ENCODE peak calls at places on chromosomes 16 and 17, in seven cellular contexts. T, U, Y, L, W, Z and F are unnamed samples.

GRCh38 chr16:25030420-25031131 is 15.4 kb upstream of the ARHGAP17 start:
- DNase-seq in T (no peak), U (no peak), Y (no peak), L (no peak), W (no peak), Z (no peak), F (no peak)

GRCh38 chr17:75154195-75155106 is at the start of gene JPT1:
- DNase-seq in T (peak), U (peak), Y (peak), L (peak), W (peak), Z (peak), F (peak)

GRCh38 chr17:71850792-71851191 is 270.0 kb upstream of the SOX9 start:
- DNase-seq in T (no peak), U (no peak), Y (no peak), L (no peak), W (no peak), Z (no peak), F (no peak)

GRCh38 chr16:50498756-50499155 is 49.4 kb upstream of the NKD1 start:
- DNase-seq in T (no peak), U (no peak), Y (peak), L (no peak), W (no peak), Z (no peak), F (peak)

GRCh38 chr16:12229759-12230594 is 253.4 kb downstream of the SNX29 start:
- DNase-seq in T (no peak), U (no peak), Y (no peak), L (no peak), W (no peak), Z (no peak), F (no peak)

GRCh38 chr16:48366165-48367093 is 18.8 kb downstream of the SIAH1 start:
- DNase-seq in T (peak), U (no peak), Y (peak), L (no peak), W (no peak), Z (peak), F (peak)

GRCh38 chr16:58345574-58346354 is 46.5 kb upstream of the GINS3 start:
- DNase-seq in T (peak), U (no peak), Y (no peak), L (no peak), W (no peak), Z (no peak), F (no peak)

GRCh38 chr17:64682261-64683181 is 20.4 kb upstream of the SMURF2 start:
- DNase-seq in T (no peak), U (no peak), Y (no peak), L (no peak), W (no peak), Z (no peak), F (no peak)

GRCh38 chr16:49216593-49216992 is 65.0 kb downstream of the CBLN1 start:
- DNase-seq in T (no peak), U (no peak), Y (no peak), L (no peak), W (no peak), Z (no peak), F (no peak)

GRCh38 chr17:78121801-78122220 is 6.7 kb downstream of the TMC6 start:
- DNase-seq in T (no peak), U (no peak), Y (no peak), L (no peak), W (no peak), Z (no peak), F (no peak)

GRCh38 chr17:1769826-1770477 is 8.1 kb downstream of the SERPINF1 start:
- DNase-seq in T (no peak), U (no peak), Y (no peak), L (no peak), W (no peak), Z (no peak), F (no peak)

GRCh38 chr17:46182961-46183360 is 10.3 kb downstream of the KANSL1 start:
- DNase-seq in T (peak), U (no peak), Y (no peak), L (no peak), W (no peak), Z (no peak), F (no peak)

GRCh38 chr16:66551362-66551761 is 1.0 kb upstream of the CKLF start:
- DNase-seq in T (peak), U (peak), Y (no peak), L (no peak), W (no peak), Z (no peak), F (peak)

GRCh38 chr17:44599298-44600175 is 42.3 kb downstream of the FZD2 start:
- DNase-seq in T (no peak), U (peak), Y (peak), L (peak), W (peak), Z (peak), F (peak)

GRCh38 chr16:84932691-84933090 is 78.6 kb downstream of the ZDHHC7 start:
- DNase-seq in T (no peak), U (no peak), Y (no peak), L (no peak), W (no peak), Z (no peak), F (no peak)
- H3K27ac ChIP-seq in T (no peak), U (no peak), Y (peak), L (no peak), W (no peak), Z (no peak), F (peak)

DNA sequence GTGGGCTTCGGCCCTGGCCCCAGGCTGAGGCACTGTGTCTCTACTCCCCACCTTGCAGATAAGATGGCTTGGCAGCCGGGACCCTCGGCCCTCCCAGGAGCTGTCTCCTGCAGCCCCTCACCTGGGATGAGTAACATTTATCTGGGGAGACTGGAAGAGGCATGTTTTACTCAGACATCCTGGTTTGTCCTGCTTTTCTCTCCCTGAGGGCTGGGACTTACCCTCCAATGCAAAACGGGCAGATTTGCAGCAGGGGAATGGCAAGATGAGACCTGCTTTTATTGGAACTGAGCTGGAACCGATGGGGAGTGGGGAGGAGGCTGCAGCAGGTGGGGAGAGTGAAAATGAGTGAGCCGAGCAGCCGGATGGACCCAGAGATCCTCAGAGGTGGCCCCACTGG is 27.3 kb upstream of the UBE2G1 start:
- DNase-seq in T (no peak), U (no peak), Y (no peak), L (no peak), W (no peak), Z (no peak), F (no peak)
- H3K27ac ChIP-seq in T (no peak), U (no peak), Y (no peak), L (no peak), W (no peak), Z (no peak), F (no peak)

GRCh38 chr17:61410555-61411089 is 11.0 kb downstream of the TBX2 start:
- DNase-seq in T (peak), U (peak), Y (peak), L (peak), W (peak), Z (peak), F (peak)
- H3K27ac ChIP-seq in T (no peak), U (peak), Y (peak), L (peak), W (no peak), Z (peak), F (peak)

DNA sequence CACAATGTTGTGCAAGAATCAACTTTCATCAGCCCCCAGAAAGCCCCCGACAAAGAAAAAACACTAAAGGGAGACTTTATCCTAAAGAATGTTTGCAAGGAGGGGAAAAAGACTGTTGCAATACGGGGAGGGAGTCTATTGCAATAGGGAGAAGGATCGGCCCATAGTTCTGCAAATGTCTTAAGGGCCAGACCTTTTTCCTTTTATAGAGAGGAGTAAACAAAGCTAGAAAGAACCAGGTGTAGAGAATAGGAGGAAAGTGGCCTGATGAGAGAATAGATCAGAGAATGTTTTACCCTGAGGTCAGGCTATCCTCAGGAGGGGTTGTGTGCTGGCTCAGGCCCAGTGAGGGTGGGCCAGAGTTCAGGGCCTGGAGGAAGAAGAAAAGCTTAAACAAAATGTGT is 8.7 kb upstream of the CAVIN1 start:
- DNase-seq in T (no peak), U (no peak), Y (no peak), L (no peak), W (no peak), Z (no peak), F (no peak)
- H3K27ac ChIP-seq in T (no peak), U (no peak), Y (no peak), L (no peak), W (no peak), Z (no peak), F (no peak)

GRCh38 chr17:42568341-42569111 is 1.6 kb downstream of the MLX start:
- DNase-seq in T (no peak), U (no peak), Y (no peak), L (no peak), W (no peak), Z (no peak), F (no peak)

GRCh38 chr17:42577140-42577531 is 393 bp downstream of the PSMC3IP start:
- DNase-seq in T (no peak), U (no peak), Y (no peak), L (no peak), W (peak), Z (no peak), F (no peak)

GRCh38 chr17:42571435-42572225 is 4.7 kb downstream of the MLX start:
- DNase-seq in T (no peak), U (peak), Y (no peak), L (no peak), W (no peak), Z (peak), F (no peak)

GRCh38 chr17:42574463-42574862 is 3.1 kb downstream of the PSMC3IP start:
- DNase-seq in T (no peak), U (no peak), Y (no peak), L (no peak), W (no peak), Z (no peak), F (no peak)

DNA sequence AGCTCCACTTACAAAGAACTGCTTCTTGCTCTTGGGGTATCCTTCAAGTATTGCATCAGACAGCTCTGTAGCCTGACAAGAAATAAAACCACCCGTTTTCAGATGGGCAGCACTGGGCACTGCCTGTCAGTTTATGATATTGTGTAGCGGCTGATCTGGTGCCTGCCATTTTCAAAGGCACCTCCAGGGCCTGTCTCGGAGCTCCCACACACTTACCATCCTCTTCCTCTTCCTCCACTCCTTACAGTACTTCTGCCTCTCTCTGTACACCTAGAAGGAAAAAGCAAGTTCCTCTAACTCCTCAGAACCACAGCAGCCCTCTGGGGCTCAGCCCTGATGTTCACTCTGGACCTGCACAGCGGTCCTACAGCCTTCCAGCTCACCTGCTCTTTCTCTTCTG is 4.4 kb downstream of the PSMC3IP start:
- DNase-seq in T (no peak), U (no peak), Y (no peak), L (no peak), W (no peak), Z (no peak), F (no peak)
- H3K27ac ChIP-seq in T (no peak), U (no peak), Y (no peak), L (peak), W (no peak), Z (peak), F (no peak)

DNA sequence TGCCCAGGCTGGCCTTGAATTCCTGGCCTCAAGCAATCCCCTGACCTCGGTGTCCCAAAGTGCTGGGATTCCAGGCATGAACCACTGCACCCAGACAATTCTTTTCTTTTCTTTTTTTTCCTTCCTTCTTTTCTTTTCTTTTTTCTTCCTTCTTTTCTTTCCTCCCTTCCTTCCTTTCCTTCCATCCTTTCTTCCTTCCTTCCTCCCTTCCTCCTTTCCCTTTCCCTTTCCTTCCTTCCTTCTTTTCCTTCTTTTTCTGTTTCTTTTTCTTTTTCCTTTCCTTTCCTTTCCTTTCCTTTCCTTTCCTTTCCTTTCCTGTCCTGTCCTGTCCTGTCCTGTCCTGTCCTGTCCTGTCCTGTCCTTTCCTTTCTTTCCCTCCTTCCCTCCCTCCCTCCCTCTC is 44.6 kb downstream of the PLCG2 start:
- DNase-seq in T (no peak), U (no peak), Y (no peak), L (no peak), W (no peak), Z (no peak), F (no peak)
- H3K27ac ChIP-seq in T (no peak), U (peak), Y (no peak), L (peak), W (no peak), Z (peak), F (no peak)